ENCODE peak calls at places on chromosomes 4 and X, in seven cellular contexts. G, I, C, N, J, H and W are unnamed samples.
A peak's percentile ranks its signal among the peaks of the same experiment; 100 is the strongest.

GRCh38 chr4:124334119-124334518 is 378.4 kb downstream of the ANKRD50 start:
- DNase-seq in I (peak; percentile 51), C (peak; percentile 67), H (no peak), G (no peak), N (no peak), J (no peak), W (peak; percentile 58)

GRCh38 chr4:176437756-176438155 is 118.0 kb downstream of the SPCS3 start:
- DNase-seq in J (no peak), I (no peak), G (no peak), C (no peak), N (no peak), H (no peak), W (peak; percentile 49)

GRCh38 chr4:16827762-16828724 is 70.4 kb downstream of the LDB2 start:
- DNase-seq in G (no peak), I (no peak), J (no peak), H (no peak), N (no peak), C (no peak), W (no peak)

GRCh38 chr4:116055857-116056827 is 942.7 kb upstream of the NDST4 start:
- DNase-seq in N (no peak), H (no peak), J (no peak), I (no peak), C (peak; percentile 2), G (no peak), W (peak; percentile 2)

GRCh38 chr4:177404980-177405379 is 37.3 kb downstream of the AGA start:
- DNase-seq in G (no peak), J (no peak), C (no peak), I (no peak), N (no peak), H (no peak), W (no peak)

GRCh38 chr4:84841435-84841834 is 125.1 kb downstream of the WDFY3 start:
- DNase-seq in J (no peak), C (no peak), I (no peak), H (no peak), N (no peak), G (no peak), W (no peak)

GRCh38 chrX:105190252-105190853 is 30.1 kb downstream of the TEX13A start:
- DNase-seq in C (peak; percentile 0), J (no peak), H (no peak), I (peak; percentile 30), N (no peak), G (no peak), W (peak; percentile 2)

GRCh38 chr4:67593741-67594175 is 35.2 kb downstream of the STAP1 start:
- DNase-seq in I (no peak), H (no peak), J (no peak), N (no peak), C (no peak), G (no peak), W (no peak)

GRCh38 chrX:40098264-40099045 is 697 bp upstream of the BCOR start:
- DNase-seq in G (peak; percentile 69), C (no peak), N (peak; percentile 80), H (no peak), J (no peak), I (peak; percentile 42), W (peak; percentile 70)

GRCh38 chrX:16160729-16161128 is 6.6 kb upstream of the MAGEB17 start:
- DNase-seq in J (no peak), C (peak; percentile 98), G (no peak), I (no peak), H (no peak), N (no peak), W (peak; percentile 91)

GRCh38 chr4:39406763-39407583 is at the start of gene KLB:
- DNase-seq in I (no peak), G (no peak), H (no peak), J (no peak), N (no peak), C (no peak), W (no peak)

GRCh38 chr4:146342600-146343192 is 128.4 kb downstream of the REELD1 start:
- DNase-seq in N (no peak), H (no peak), G (no peak), I (peak; percentile 28), C (no peak), J (no peak), W (peak; percentile 18)

GRCh38 chr4:7719354-7720174 is 220.1 kb downstream of the AFAP1 start:
- DNase-seq in J (no peak), C (no peak), G (peak; percentile 17), I (peak; percentile 67), N (peak; percentile 79), H (no peak), W (peak; percentile 35)

GRCh38 chr4:110352670-110353442 is 123.1 kb upstream of the ENPEP start:
- DNase-seq in I (no peak), N (no peak), J (no peak), G (no peak), C (no peak), H (no peak), W (no peak)

GRCh38 chr4:6953751-6954380 is 44.2 kb downstream of the TBC1D14 start:
- DNase-seq in C (no peak), H (peak; percentile 86), G (no peak), N (peak; percentile 89), J (peak; percentile 78), I (no peak), W (no peak)

GRCh38 chr4:829291-829690 is 3.4 kb upstream of the CPLX1 start:
- DNase-seq in C (no peak), J (no peak), N (no peak), H (no peak), G (no peak), I (no peak), W (no peak)

GRCh38 chr4:44928785-44929184 is 202.4 kb upstream of the GNPDA2 start:
- DNase-seq in C (no peak), G (no peak), H (no peak), J (no peak), I (no peak), N (no peak), W (no peak)